ENCODE peak calls at places on chromosome 12, in ten cellular contexts. U is RWPE1, E is left lung, Y is lower lobe of right lung, Z is HFFc6, T is nephron progenitor cell, A is bronchial epithelial cell, H is breast epithelium, I is fibroblast of villous mesenchyme, F is ovary. J is an unnamed sample.
A peak's percentile ranks its signal among the peaks of the same experiment; 100 is the strongest.

GRCh38 chr12:12521923-12522322 is 40.7 kb downstream of the DUSP16 start:
- DNase-seq in H (no peak), U (no peak), T (no peak), F (no peak), A (no peak), I (no peak), E (no peak), Y (no peak), Z (no peak), J (no peak)

GRCh38 chr12:113135178-113136127 is at the start of gene RASAL1:
- DNase-seq in Y (peak; percentile 46), F (no peak), H (peak; percentile 60), U (peak; percentile 67), T (peak; percentile 73), I (no peak), A (no peak), E (no peak), Z (no peak), J (peak; percentile 95)

GRCh38 chr12:116959845-116960514 is 49.2 kb downstream of the FBXW8 start:
- DNase-seq in I (no peak), Z (no peak), U (no peak), F (no peak), H (no peak), Y (no peak), E (no peak), A (no peak), T (no peak), J (peak; percentile 78)

GRCh38 chr12:125178222-125178621 is 113.0 kb downstream of the AACS start:
- DNase-seq in A (no peak), E (no peak), I (no peak), Y (no peak), H (no peak), F (no peak), U (no peak), T (no peak), Z (no peak), J (no peak)

GRCh38 chr12:12835378-12836145 is 22.4 kb downstream of the DDX47 start:
- DNase-seq in F (no peak), U (peak; percentile 97), I (peak; percentile 32), H (no peak), Y (no peak), A (peak; percentile 100), E (no peak), Z (peak; percentile 74), T (no peak), J (no peak)

GRCh38 chr12:66438601-66439000 is 136.3 kb downstream of the HELB start:
- DNase-seq in H (no peak), Z (peak; percentile 43), U (no peak), A (peak; percentile 8), I (peak; percentile 53), T (no peak), E (no peak), Y (no peak), F (no peak), J (no peak)

GRCh38 chr12:30457621-30458289 is 237.9 kb downstream of the IPO8 start:
- DNase-seq in I (peak; percentile 97), E (no peak), U (peak; percentile 49), T (no peak), Y (no peak), A (peak; percentile 89), Z (peak; percentile 52), F (no peak), H (no peak), J (no peak)

GRCh38 chr12:120705618-120706017 is 4.6 kb upstream of the UNC119B start:
- DNase-seq in F (no peak), Z (no peak), T (no peak), Y (no peak), E (no peak), I (no peak), A (no peak), U (no peak), H (no peak), J (no peak)

GRCh38 chr12:54452628-54453027 is 20.8 kb downstream of the GTSF1 start:
- DNase-seq in I (no peak), A (no peak), Y (no peak), F (no peak), U (no peak), Z (no peak), H (no peak), E (no peak), T (no peak), J (no peak)

GRCh38 chr12:76455582-76456345 is 103.8 kb downstream of the OSBPL8 start:
- DNase-seq in I (peak; percentile 86), E (no peak), F (no peak), U (peak; percentile 75), A (peak; percentile 97), T (no peak), Y (no peak), H (no peak), Z (peak; percentile 92), J (peak; percentile 43)

GRCh38 chr12:71152838-71153237 is 5.0 kb downstream of the TSPAN8 start:
- DNase-seq in A (peak; percentile 78), Z (no peak), Y (no peak), E (no peak), U (peak; percentile 1), I (no peak), F (no peak), T (no peak), H (no peak), J (no peak)

GRCh38 chr12:114440450-114441383 is 34.8 kb upstream of the TBX5 start:
- DNase-seq in E (no peak), Y (no peak), A (no peak), I (no peak), F (no peak), H (no peak), Z (no peak), U (no peak), T (no peak), J (no peak)

DNA sequence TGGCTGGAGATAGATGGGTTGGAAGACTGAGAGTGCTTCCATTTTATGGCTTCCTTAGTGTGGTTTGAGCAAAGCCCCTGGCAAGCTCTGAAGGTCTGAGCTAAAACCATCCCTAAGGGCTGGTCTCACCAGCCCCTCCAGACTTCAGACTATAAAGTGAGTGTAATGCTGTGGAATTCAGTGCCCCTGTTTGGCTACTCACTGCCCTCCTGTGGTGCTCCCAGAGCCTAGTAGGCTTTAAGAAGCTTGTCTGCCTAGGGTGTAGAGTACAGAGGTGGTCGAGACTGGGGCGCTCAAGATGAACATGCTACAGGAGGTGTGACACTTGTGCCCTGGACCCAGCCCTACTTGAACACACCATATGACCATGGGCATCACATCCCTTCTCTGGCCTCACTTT is 246.7 kb upstream of the FKBP4 start:
- DNase-seq in Z (no peak), Y (no peak), F (no peak), A (no peak), I (peak; percentile 2), H (no peak), T (no peak), U (no peak), E (no peak), J (no peak)
- TF ChIP-seq CTCF in Z (peak; percentile 17), Y (no peak), F (no peak), A (no peak), I (no peak), H (no peak), T (no peak), U (no peak), E (no peak), J (no peak)

GRCh38 chr12:80622271-80622670 is 85.2 kb upstream of the MYF6 start:
- DNase-seq in I (no peak), Z (peak; percentile 8), F (no peak), H (no peak), Y (no peak), T (no peak), E (no peak), A (no peak), U (no peak), J (no peak)
- TF ChIP-seq CTCF in I (peak; percentile 31), Z (peak; percentile 67), F (no peak), H (no peak), Y (no peak), T (no peak), E (no peak), A (peak; percentile 22), U (peak; percentile 15), J (no peak)

DNA sequence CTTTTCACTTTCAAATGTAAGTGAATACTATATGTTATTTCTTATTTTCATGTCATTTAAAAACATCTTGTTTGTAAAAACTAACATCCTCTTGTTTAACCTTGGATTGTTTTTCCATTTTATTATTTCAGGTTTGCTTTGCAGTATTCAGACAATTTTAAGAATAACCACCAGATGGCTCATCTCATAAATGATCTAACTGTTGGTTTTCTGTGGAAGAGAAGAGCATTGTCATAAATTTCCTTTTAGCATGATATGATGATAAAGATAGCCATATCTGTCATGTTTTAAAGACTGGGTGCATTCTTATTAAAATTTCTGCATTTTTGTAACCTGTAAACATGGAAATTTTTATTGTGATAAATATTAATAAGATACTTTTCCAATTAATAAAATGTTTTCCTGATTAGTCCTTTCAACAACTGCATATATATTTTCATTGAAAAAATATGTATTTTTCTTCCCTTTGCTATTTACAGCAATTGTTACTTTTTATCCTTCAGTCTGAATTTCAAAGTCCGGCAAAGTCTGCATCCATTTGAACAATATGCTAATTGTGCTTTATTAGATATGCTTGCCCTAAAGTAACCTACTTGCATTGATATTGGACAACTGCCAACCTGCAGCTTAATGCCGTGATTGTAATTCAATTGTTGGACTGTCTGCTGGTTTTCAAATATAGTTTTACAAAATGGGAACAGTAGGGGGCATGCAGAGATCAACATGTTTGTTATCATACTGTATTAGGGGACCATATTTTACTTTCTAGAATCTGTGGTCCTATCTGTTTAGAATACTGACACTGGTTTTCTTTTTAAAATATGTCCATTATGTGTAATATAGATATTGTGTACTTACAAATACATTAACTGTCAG is 163.4 kb downstream of the GARIN6 start:
- DNase-seq in F (no peak), I (peak; percentile 24), Z (peak; percentile 5), H (no peak), Y (no peak), E (no peak), T (no peak), U (no peak), A (peak; percentile 31), J (no peak)
- TF ChIP-seq CTCF in F (no peak), I (peak; percentile 40), Z (peak; percentile 71), H (peak; percentile 45), Y (peak; percentile 8), E (peak; percentile 18), T (no peak), U (peak; percentile 42), A (peak; percentile 5), J (no peak)

GRCh38 chr12:23262670-23263069 is 637.7 kb downstream of the ETNK1 start:
- DNase-seq in F (no peak), T (no peak), H (no peak), I (no peak), E (no peak), Y (no peak), U (no peak), Z (no peak), A (no peak), J (no peak)
- TF ChIP-seq CTCF in F (no peak), T (no peak), H (no peak), I (no peak), E (no peak), Y (no peak), U (no peak), Z (no peak), A (no peak), J (no peak)

GRCh38 chr12:47311514-47311913 is 231.8 kb upstream of the AMIGO2 start:
- DNase-seq in T (no peak), F (no peak), I (peak; percentile 48), U (no peak), E (no peak), A (no peak), H (no peak), Z (no peak), Y (no peak), J (no peak)
- TF ChIP-seq CTCF in T (no peak), F (no peak), I (no peak), U (no peak), E (no peak), A (no peak), H (no peak), Z (no peak), Y (no peak), J (no peak)

GRCh38 chr12:129413295-129413694 is 490.5 kb downstream of the TMEM132D start:
- DNase-seq in Y (no peak), U (no peak), A (no peak), T (no peak), E (no peak), Z (no peak), F (no peak), I (no peak), H (no peak), J (no peak)
- TF ChIP-seq CTCF in Y (no peak), U (no peak), A (no peak), T (no peak), E (no peak), Z (no peak), F (no peak), I (no peak), H (no peak), J (no peak)

J was measured in activated CD8-positive, alpha-beta T cell treated with anti-CD3 and anti-CD28 coated beads for 36 hours.